ENCODE peak calls at places on chromosomes 12 and 14, in ten cellular contexts. One of them, this sample, is unnamed.

GRCh38 chr12:75862692-75863471 is 168.7 kb downstream of the PHLDA1 start:
- DNase-seq in NCI-H1105 treated with DMSO at 0.1 percent for 48 hours: no peak
- DNase-seq in COR-L47: no peak
- DNase-seq in Calu3: no peak
- DNase-seq in activated gamma-delta T cell treated with Interleukin-2 at 50 U/mL for 16 hours: no peak
- DNase-seq in NAMALWA: no peak
- DNase-seq in mucosa of descending colon: no peak
- DNase-seq in HL-60: no peak
- DNase-seq in NCI-H774: no peak
- DNase-seq in K562: no peak
- DNase-seq in this sample: no peak

GRCh38 chr14:95701846-95702221 is 12.1 kb downstream of the TCL1A start:
- DNase-seq in NAMALWA: no peak
- DNase-seq in COR-L47: no peak
- DNase-seq in Calu3: no peak
- DNase-seq in mucosa of descending colon: no peak
- DNase-seq in activated gamma-delta T cell treated with Interleukin-2 at 50 U/mL for 16 hours: no peak
- DNase-seq in K562: no peak
- DNase-seq in HL-60: no peak
- DNase-seq in NCI-H1105 treated with DMSO at 0.1 percent for 48 hours: no peak
- DNase-seq in NCI-H774: no peak
- DNase-seq in this sample: no peak

GRCh38 chr12:53327435-53328042 is 6.1 kb upstream of the AAAS start:
- DNase-seq in NCI-H774: no peak
- DNase-seq in K562: no peak
- DNase-seq in activated gamma-delta T cell treated with Interleukin-2 at 50 U/mL for 16 hours: no peak
- DNase-seq in NAMALWA: peak
- DNase-seq in HL-60: no peak
- DNase-seq in mucosa of descending colon: no peak
- DNase-seq in NCI-H1105 treated with DMSO at 0.1 percent for 48 hours: no peak
- DNase-seq in COR-L47: no peak
- DNase-seq in Calu3: peak
- DNase-seq in this sample: no peak

GRCh38 chr14:61120576-61120975 is 139.5 kb downstream of the SLC38A6 start:
- DNase-seq in NCI-H1105 treated with DMSO at 0.1 percent for 48 hours: no peak
- DNase-seq in mucosa of descending colon: no peak
- DNase-seq in HL-60: no peak
- DNase-seq in Calu3: peak
- DNase-seq in activated gamma-delta T cell treated with Interleukin-2 at 50 U/mL for 16 hours: no peak
- DNase-seq in K562: no peak
- DNase-seq in NAMALWA: no peak
- DNase-seq in COR-L47: no peak
- DNase-seq in NCI-H774: no peak
- DNase-seq in this sample: no peak

GRCh38 chr12:58529114-58529665 is 391.1 kb downstream of the LRIG3 start:
- DNase-seq in NAMALWA: no peak
- DNase-seq in NCI-H774: peak
- DNase-seq in HL-60: no peak
- DNase-seq in K562: no peak
- DNase-seq in Calu3: no peak
- DNase-seq in activated gamma-delta T cell treated with Interleukin-2 at 50 U/mL for 16 hours: no peak
- DNase-seq in mucosa of descending colon: no peak
- DNase-seq in NCI-H1105 treated with DMSO at 0.1 percent for 48 hours: no peak
- DNase-seq in COR-L47: no peak
- DNase-seq in this sample: no peak

GRCh38 chr14:101534198-101534597 is 27.1 kb upstream of the DIO3 start:
- DNase-seq in NCI-H774: no peak
- DNase-seq in K562: no peak
- DNase-seq in HL-60: no peak
- DNase-seq in Calu3: no peak
- DNase-seq in NAMALWA: no peak
- DNase-seq in activated gamma-delta T cell treated with Interleukin-2 at 50 U/mL for 16 hours: no peak
- DNase-seq in COR-L47: no peak
- DNase-seq in NCI-H1105 treated with DMSO at 0.1 percent for 48 hours: no peak
- DNase-seq in mucosa of descending colon: no peak
- DNase-seq in this sample: no peak

GRCh38 chr12:104494137-104494815 is 37.5 kb downstream of the CHST11 start:
- DNase-seq in activated gamma-delta T cell treated with Interleukin-2 at 50 U/mL for 16 hours: peak
- DNase-seq in Calu3: no peak
- DNase-seq in NAMALWA: no peak
- DNase-seq in mucosa of descending colon: no peak
- DNase-seq in COR-L47: no peak
- DNase-seq in NCI-H774: no peak
- DNase-seq in NCI-H1105 treated with DMSO at 0.1 percent for 48 hours: no peak
- DNase-seq in K562: peak
- DNase-seq in HL-60: no peak
- DNase-seq in this sample: no peak

GRCh38 chr14:101501341-101501740 is 60.0 kb upstream of the DIO3 start:
- DNase-seq in HL-60: no peak
- DNase-seq in NAMALWA: no peak
- DNase-seq in COR-L47: no peak
- DNase-seq in activated gamma-delta T cell treated with Interleukin-2 at 50 U/mL for 16 hours: no peak
- DNase-seq in mucosa of descending colon: no peak
- DNase-seq in NCI-H774: no peak
- DNase-seq in NCI-H1105 treated with DMSO at 0.1 percent for 48 hours: no peak
- DNase-seq in Calu3: no peak
- DNase-seq in K562: no peak
- DNase-seq in this sample: no peak

GRCh38 chr12:32437095-32437515 is 37.7 kb downstream of the FGD4 start:
- DNase-seq in mucosa of descending colon: no peak
- DNase-seq in COR-L47: no peak
- DNase-seq in K562: no peak
- DNase-seq in NCI-H774: no peak
- DNase-seq in NCI-H1105 treated with DMSO at 0.1 percent for 48 hours: no peak
- DNase-seq in NAMALWA: no peak
- DNase-seq in activated gamma-delta T cell treated with Interleukin-2 at 50 U/mL for 16 hours: no peak
- DNase-seq in Calu3: peak
- DNase-seq in HL-60: no peak
- DNase-seq in this sample: no peak

GRCh38 chr12:47032644-47033043 is 46.8 kb upstream of the PCED1B start:
- DNase-seq in activated gamma-delta T cell treated with Interleukin-2 at 50 U/mL for 16 hours: peak
- DNase-seq in NCI-H774: peak
- DNase-seq in NCI-H1105 treated with DMSO at 0.1 percent for 48 hours: peak
- DNase-seq in mucosa of descending colon: no peak
- DNase-seq in COR-L47: peak
- DNase-seq in HL-60: no peak
- DNase-seq in NAMALWA: peak
- DNase-seq in K562: peak
- DNase-seq in Calu3: no peak
- DNase-seq in this sample: peak

GRCh38 chr14:51653855-51654548 is 2.3 kb downstream of the FRMD6 start:
- DNase-seq in activated gamma-delta T cell treated with Interleukin-2 at 50 U/mL for 16 hours: no peak
- DNase-seq in HL-60: no peak
- DNase-seq in COR-L47: no peak
- DNase-seq in Calu3: no peak
- DNase-seq in NCI-H1105 treated with DMSO at 0.1 percent for 48 hours: no peak
- DNase-seq in NCI-H774: no peak
- DNase-seq in K562: no peak
- DNase-seq in mucosa of descending colon: no peak
- DNase-seq in NAMALWA: no peak
- DNase-seq in this sample: no peak

GRCh38 chr12:54060975-54061778 is 7.5 kb downstream of the HOXC4 start:
- DNase-seq in COR-L47: no peak
- DNase-seq in K562: no peak
- DNase-seq in HL-60: no peak
- DNase-seq in mucosa of descending colon: no peak
- DNase-seq in NAMALWA: no peak
- DNase-seq in activated gamma-delta T cell treated with Interleukin-2 at 50 U/mL for 16 hours: no peak
- DNase-seq in NCI-H774: no peak
- DNase-seq in NCI-H1105 treated with DMSO at 0.1 percent for 48 hours: no peak
- DNase-seq in Calu3: no peak
- DNase-seq in this sample: no peak

GRCh38 chr14:96285667-96286066 is 29.7 kb downstream of the BDKRB1 start:
- DNase-seq in NAMALWA: no peak
- DNase-seq in COR-L47: no peak
- DNase-seq in Calu3: no peak
- DNase-seq in activated gamma-delta T cell treated with Interleukin-2 at 50 U/mL for 16 hours: no peak
- DNase-seq in K562: no peak
- DNase-seq in NCI-H774: no peak
- DNase-seq in HL-60: no peak
- DNase-seq in mucosa of descending colon: no peak
- DNase-seq in NCI-H1105 treated with DMSO at 0.1 percent for 48 hours: no peak
- DNase-seq in this sample: no peak

GRCh38 chr12:103839103-103839502 is 1.9 kb downstream of the NT5DC3 start:
- DNase-seq in mucosa of descending colon: no peak
- DNase-seq in Calu3: no peak
- DNase-seq in activated gamma-delta T cell treated with Interleukin-2 at 50 U/mL for 16 hours: no peak
- DNase-seq in NCI-H774: no peak
- DNase-seq in COR-L47: no peak
- DNase-seq in HL-60: no peak
- DNase-seq in NCI-H1105 treated with DMSO at 0.1 percent for 48 hours: no peak
- DNase-seq in NAMALWA: no peak
- DNase-seq in K562: no peak
- DNase-seq in this sample: no peak

This sample was measured in Kasumi-1.